ENCODE peak calls at places on chromosomes 11 and 22, in nine cellular contexts. E is naive thymus-derived CD4-positive, alpha-beta T cell; V is PC-3; P is left lung; S is CD8-positive, alpha-beta T cell; N is kidney; H is neural progenitor cell; C is tibial artery; J is adrenal gland. I is an unnamed sample. For H3K36me3, the result is how much of the 10 kb centered on the place peaks cover.

GRCh38 chr11:9219115-9219514 is 46.0 kb downstream of the DENND5A start:
- DNase-seq in E (no peak), V (no peak), P (no peak), S (no peak), N (no peak), H (no peak), C (no peak), J (no peak), I (no peak)

GRCh38 chr11:35986958-35987357 is 43.1 kb downstream of the LDLRAD3 start:
- DNase-seq in E (no peak), V (peak), P (no peak), S (no peak), N (no peak), H (no peak), C (no peak), J (no peak), I (no peak)

GRCh38 chr11:58926695-58927094 is 12.6 kb upstream of the GLYATL1 start:
- DNase-seq in E (no peak), V (peak), P (no peak), S (no peak), N (no peak), H (no peak), C (no peak), J (no peak), I (no peak)

GRCh38 chr22:42189761-42190160 is 59.2 kb upstream of the CYP2D6 start:
- DNase-seq in E (no peak), V (no peak), P (no peak), S (no peak), N (no peak), H (no peak), C (no peak), J (no peak), I (no peak)

GRCh38 chr11:110490886-110491285 is 61.1 kb downstream of the FDX1 start:
- DNase-seq in E (no peak), V (peak), P (no peak), S (no peak), N (no peak), H (no peak), C (peak), J (peak), I (peak)

GRCh38 chr22:19976671-19977070 is 35.1 kb upstream of the TXNRD2 start:
- DNase-seq in E (no peak), V (no peak), P (no peak), S (no peak), N (no peak), H (no peak), C (no peak), J (no peak), I (no peak)

GRCh38 chr11:130451261-130452019 is 3.0 kb downstream of the ADAMTS15 start:
- DNase-seq in E (no peak), V (peak), P (no peak), S (no peak), N (no peak), H (no peak), C (peak), J (peak), I (peak)

GRCh38 chr11:93073508-93074280 is 104.2 kb downstream of the MTNR1B start:
- DNase-seq in E (no peak), V (no peak), P (no peak), S (no peak), N (no peak), H (peak), C (no peak), J (no peak), I (no peak)

GRCh38 chr11:201936-202335 is 5.3 kb downstream of the BET1L start:
- DNase-seq in E (no peak), V (no peak), P (no peak), S (peak), N (peak), H (no peak), C (no peak), J (no peak), I (no peak)

GRCh38 chr22:43435851-43436535 is 24.2 kb downstream of the MPPED1 start:
- DNase-seq in E (no peak), V (no peak), P (no peak), S (no peak), N (peak), H (no peak), C (peak), J (no peak), I (no peak)

GRCh38 chr11:113446112-113446511 is 29.1 kb downstream of the DRD2 start:
- DNase-seq in E (no peak), V (peak), P (no peak), S (no peak), N (no peak), H (no peak), C (no peak), J (no peak), I (peak)

GRCh38 chr22:24485608-24486007 is 9.5 kb upstream of the UPB1 start:
- DNase-seq in E (no peak), V (no peak), P (no peak), S (peak), N (no peak), H (no peak), C (no peak), J (no peak), I (no peak)

GRCh38 chr22:23268877-23269276 is 88.6 kb downstream of the BCR start:
- DNase-seq in E (no peak), V (no peak), P (no peak), S (no peak), N (no peak), H (no peak), C (no peak), J (no peak), I (no peak)

GRCh38 chr11:61567286-61568061 is 13.4 kb downstream of the SYT7 start:
- DNase-seq in E (peak), V (peak), P (peak), S (peak), N (peak), H (peak), C (no peak), J (peak), I (peak)

GRCh38 chr22:42931421-42932196 is 74.5 kb upstream of the ARFGAP3 start:
- DNase-seq in E (no peak), V (no peak), P (no peak), S (no peak), N (no peak), H (no peak), C (no peak), J (no peak), I (no peak)

GRCh38 chr11:59574932-59575904 is 40.4 kb downstream of the OSBP start:
- DNase-seq in E (no peak), V (no peak), P (no peak), S (no peak), N (no peak), H (peak), C (no peak), J (peak), I (no peak)

GRCh38 chr11:78742430-78742829 is 167.8 kb upstream of the NARS2 start:
- DNase-seq in E (no peak), V (peak), P (no peak), S (no peak), N (peak), H (no peak), C (peak), J (no peak), I (no peak)

GRCh38 chr22:19522190-19522880 is 1.9 kb downstream of the CLDN5 start:
- DNase-seq in E (no peak), V (no peak), P (no peak), S (no peak), N (no peak), H (no peak), C (no peak), J (no peak), I (no peak)

GRCh38 chr11:17898782-17899181 is 114.1 kb downstream of the SERGEF start:
- DNase-seq in E (no peak), V (peak), P (no peak), S (no peak), N (no peak), H (no peak), C (no peak), J (no peak), I (no peak)

GRCh38 chr11:133425245-133425644 is 107.1 kb downstream of the OPCML start:
- DNase-seq in E (no peak), V (no peak), P (no peak), S (no peak), N (no peak), H (no peak), C (no peak), J (no peak), I (no peak)

GRCh38 chr11:12810497-12810896 is 136.3 kb downstream of the TEAD1 start:
- DNase-seq in E (no peak), V (no peak), P (no peak), S (no peak), N (no peak), H (no peak), C (no peak), J (no peak), I (peak)

GRCh38 chr11:113730887-113731726 is 25.0 kb upstream of the TMPRSS5 start:
- DNase-seq in E (no peak), V (peak), P (no peak), S (no peak), N (no peak), H (peak), C (no peak), J (peak), I (peak)

GRCh38 chr22:37545703-37546435 is 14.4 kb upstream of the CDC42EP1 start:
- DNase-seq in E (no peak), V (peak), P (peak), S (no peak), N (peak), H (peak), C (peak), J (peak), I (peak)

GRCh38 chr11:2098691-2099522 is 40.3 kb downstream of the IGF2 start:
- DNase-seq in E (no peak), V (no peak), P (peak), S (no peak), N (peak), H (no peak), C (no peak), J (no peak), I (no peak)

GRCh38 chr11:69704508-69705245 is 855 bp upstream of the FGF19 start:
- DNase-seq in E (no peak), V (peak), P (no peak), S (no peak), N (no peak), H (peak), C (no peak), J (no peak), I (no peak)

GRCh38 chr11:110100476-110101240 is 7.5 kb downstream of the ZC3H12C start:
- DNase-seq in E (no peak), V (no peak), P (no peak), S (no peak), N (no peak), H (no peak), C (no peak), J (no peak), I (no peak)

GRCh38 chr11:85863855-85864254 is 8.7 kb downstream of the CCDC83 start:
- DNase-seq in E (no peak), V (no peak), P (no peak), S (no peak), N (no peak), H (no peak), C (no peak), J (no peak), I (no peak)

GRCh38 chr11:14902650-14903350 is 10.8 kb upstream of the CYP2R1 start:
- DNase-seq in E (no peak), V (peak), P (no peak), S (no peak), N (no peak), H (no peak), C (no peak), J (no peak), I (peak)

GRCh38 chr22:42868751-42869251 is 11.7 kb upstream of the ARFGAP3 start:
- DNase-seq in E (no peak), V (no peak), P (peak), S (no peak), N (peak), H (no peak), C (peak), J (peak), I (no peak)

GRCh38 chr11:32960553-32961164 is 55.0 kb upstream of the DEPDC7 start:
- DNase-seq in E (no peak), V (peak), P (no peak), S (no peak), N (no peak), H (peak), C (no peak), J (no peak), I (no peak)

GRCh38 chr11:103091024-103091423 is 936 bp downstream of the DCUN1D5 start:
- DNase-seq in E (no peak), V (peak), P (no peak), S (no peak), N (no peak), H (peak), C (no peak), J (no peak), I (no peak)

GRCh38 chr11:101014600-101015242 is 114.9 kb downstream of the PGR start:
- DNase-seq in E (no peak), V (no peak), P (no peak), S (no peak), N (no peak), H (no peak), C (no peak), J (no peak), I (no peak)

GRCh38 chr11:117734596-117734995 is 62.4 kb downstream of the DSCAML1 start:
- DNase-seq in E (no peak), V (no peak), P (no peak), S (no peak), N (no peak), H (no peak), C (peak), J (no peak), I (no peak)

GRCh38 chr22:20175597-20175900 is 24.7 kb upstream of the CCDC188 start:
- DNase-seq in E (no peak), V (no peak), P (no peak), S (no peak), N (no peak), H (no peak), C (no peak), J (no peak), I (no peak)

DNA sequence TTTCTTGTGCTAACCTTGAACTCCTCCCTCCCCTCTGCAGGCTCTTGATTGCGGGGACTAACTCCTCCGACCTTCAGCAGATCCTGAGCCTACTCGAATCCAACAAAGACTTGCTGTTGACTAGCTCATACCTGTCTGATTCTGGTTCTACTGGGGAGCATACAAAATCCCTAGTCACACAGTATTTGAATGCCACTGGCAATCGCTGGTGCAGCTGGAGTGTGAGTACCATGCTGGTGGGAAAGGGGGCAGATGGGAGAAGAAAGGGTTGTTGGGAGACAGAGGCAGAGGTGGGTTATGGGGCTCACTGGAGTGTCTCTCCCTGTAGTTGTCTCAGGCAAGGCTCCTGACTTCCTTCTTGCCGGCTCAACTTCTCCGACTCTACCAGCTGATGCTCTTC is 4.4 kb downstream of the SLC3A2 start:
- DNase-seq in E (no peak), V (no peak), P (no peak), S (no peak), N (no peak), H (no peak), C (no peak), J (no peak), I (no peak)
- H3K36me3 ChIP-seq in E (under half), V (half or more), P (half or more), S (half or more), N (half or more), H (under half), C (half or more), J (half or more), I (half or more)

GRCh38 chr11:65505434-65506315 is 6.8 kb downstream of the MALAT1 start:
- DNase-seq in E (no peak), V (no peak), P (no peak), S (no peak), N (peak), H (no peak), C (peak), J (no peak), I (peak)
- H3K4me3 ChIP-seq in E (peak), V (peak), P (peak), S (peak), N (peak), H (peak), C (peak), J (peak), I (peak)

GRCh38 chr11:47943721-47944554 is 36.4 kb upstream of the PTPRJ start:
- DNase-seq in E (no peak), V (no peak), P (no peak), S (no peak), N (no peak), H (peak), C (no peak), J (no peak), I (no peak)

GRCh38 chr11:47946682-47947575 is 33.4 kb upstream of the PTPRJ start:
- DNase-seq in E (no peak), V (peak), P (peak), S (no peak), N (peak), H (no peak), C (peak), J (peak), I (peak)

GRCh38 chr11:47948137-47948536 is 32.2 kb upstream of the PTPRJ start:
- DNase-seq in E (no peak), V (no peak), P (no peak), S (no peak), N (no peak), H (no peak), C (no peak), J (no peak), I (no peak)

GRCh38 chr11:47941907-47942558 is 38.3 kb upstream of the PTPRJ start:
- DNase-seq in E (no peak), V (no peak), P (no peak), S (no peak), N (no peak), H (peak), C (no peak), J (no peak), I (no peak)

GRCh38 chr11:47944555-47945128 is 35.7 kb upstream of the PTPRJ start:
- DNase-seq in E (no peak), V (peak), P (no peak), S (no peak), N (no peak), H (no peak), C (no peak), J (no peak), I (no peak)
- H3K27ac ChIP-seq in E (no peak), V (peak), P (no peak), S (no peak), N (no peak), H (peak), C (no peak), J (no peak), I (peak)

DNA sequence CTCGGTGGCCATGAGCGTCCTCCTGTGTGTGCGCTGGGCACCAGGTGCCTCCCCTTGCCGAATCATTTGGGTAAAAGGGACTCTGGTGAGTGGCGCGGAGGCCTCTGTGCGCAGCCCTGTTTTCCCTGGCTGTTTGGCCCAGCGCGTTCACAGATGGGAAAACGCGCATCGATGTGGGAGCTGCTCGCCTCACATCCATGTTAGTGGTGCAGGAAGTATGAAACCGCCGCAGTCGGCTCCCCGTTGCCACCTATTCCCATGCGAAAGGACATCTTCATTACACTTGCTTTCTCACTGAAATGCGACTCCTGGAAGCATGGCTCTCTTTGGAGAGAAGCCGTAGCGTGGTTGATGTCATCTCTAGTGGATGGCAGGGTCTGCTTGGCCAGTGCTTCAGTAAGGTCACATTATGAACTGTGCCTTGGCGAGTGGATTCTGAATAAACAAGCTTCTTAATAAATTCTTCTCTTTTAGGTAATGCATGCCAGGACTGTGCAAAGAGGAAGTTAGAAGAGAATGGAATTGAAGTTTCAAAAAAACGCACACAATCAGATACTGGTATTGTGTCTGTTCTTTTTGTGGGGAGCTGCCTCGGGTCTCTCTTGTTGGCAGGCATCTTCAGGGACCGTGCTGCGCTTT is 26.2 kb downstream of the FAM118A start:
- DNase-seq in E (no peak), V (no peak), P (no peak), S (no peak), N (no peak), H (no peak), C (no peak), J (no peak), I (no peak)
- H3K36me3 ChIP-seq in E (under half), V (under half), P (half or more), S (under half), N (under half), H (under half), C (under half), J (under half), I (under half)

GRCh38 chr11:64763804-64764611 is 4.2 kb upstream of the PYGM start:
- DNase-seq in E (no peak), V (no peak), P (no peak), S (peak), N (peak), H (peak), C (peak), J (no peak), I (no peak)

GRCh38 chr11:64762277-64762915 is 2.6 kb upstream of the PYGM start:
- DNase-seq in E (no peak), V (peak), P (peak), S (no peak), N (peak), H (no peak), C (no peak), J (no peak), I (no peak)

GRCh38 chr11:64764753-64765152 is 5.0 kb upstream of the PYGM start:
- DNase-seq in E (no peak), V (no peak), P (no peak), S (no peak), N (no peak), H (no peak), C (no peak), J (no peak), I (no peak)

GRCh38 chr11:64765291-64765803 is 5.6 kb upstream of the PYGM start:
- DNase-seq in E (no peak), V (no peak), P (peak), S (no peak), N (peak), H (peak), C (peak), J (no peak), I (no peak)

GRCh38 chr11:64762916-64763803 is 3.4 kb upstream of the PYGM start:
- DNase-seq in E (no peak), V (no peak), P (peak), S (peak), N (peak), H (peak), C (peak), J (peak), I (peak)
- H3K4me3 ChIP-seq in E (peak), V (no peak), P (no peak), S (peak), N (no peak), H (no peak), C (no peak), J (no peak), I (no peak)

GRCh38 chr11:10654211-10655150 is 39.1 kb downstream of the IRAG1 start:
- DNase-seq in E (no peak), V (peak), P (no peak), S (peak), N (no peak), H (peak), C (no peak), J (peak), I (no peak)

GRCh38 chr11:10655931-10656576 is 37.5 kb downstream of the IRAG1 start:
- DNase-seq in E (no peak), V (no peak), P (no peak), S (no peak), N (no peak), H (no peak), C (no peak), J (no peak), I (no peak)

GRCh38 chr11:10657308-10658271 is 36.0 kb downstream of the IRAG1 start:
- DNase-seq in E (no peak), V (peak), P (no peak), S (no peak), N (no peak), H (no peak), C (no peak), J (peak), I (peak)

GRCh38 chr11:10653242-10653641 is 40.3 kb downstream of the IRAG1 start:
- DNase-seq in E (no peak), V (no peak), P (no peak), S (no peak), N (no peak), H (no peak), C (no peak), J (no peak), I (no peak)

DNA sequence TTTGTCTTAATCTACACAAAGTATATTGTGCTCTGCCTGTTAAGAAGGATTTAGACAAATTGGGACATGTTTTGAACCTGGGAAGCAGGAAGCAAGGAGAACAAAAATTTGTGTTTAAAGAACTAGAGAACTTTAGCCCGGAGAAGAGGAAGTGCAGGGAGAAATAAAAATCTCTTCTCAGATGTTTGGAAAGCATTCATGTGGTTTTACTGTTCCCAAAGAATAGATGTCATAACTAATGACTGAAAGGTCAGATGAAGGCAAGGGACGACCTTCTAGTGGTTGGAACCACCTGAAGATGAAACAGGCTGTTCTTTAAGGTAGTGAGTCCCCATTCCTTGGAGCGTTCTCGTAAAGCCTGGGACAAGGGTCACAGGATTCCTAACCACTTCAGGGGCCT is 38.3 kb downstream of the IRAG1 start:
- DNase-seq in E (no peak), V (no peak), P (no peak), S (no peak), N (no peak), H (no peak), C (no peak), J (no peak), I (no peak)
- H3K27ac ChIP-seq in E (no peak), V (no peak), P (peak), S (no peak), N (peak), H (no peak), C (peak), J (peak), I (no peak)